ENCODE peak calls at places on chromosomes 3 and 15, in five cellular contexts. One of them, this sample, is unnamed.

GRCh38 chr3:26653811-26654379 is 31.3 kb downstream of the LRRC3B start:
- DNase-seq in KBM-7: no peak
- DNase-seq in CD8-positive, alpha-beta T cell: no peak
- DNase-seq in HFF-Myc: no peak
- DNase-seq in transverse colon: no peak
- DNase-seq in this sample: no peak

GRCh38 chr15:78739206-78739605 is 72.1 kb downstream of the ADAMTS7 start:
- DNase-seq in KBM-7: no peak
- DNase-seq in CD8-positive, alpha-beta T cell: no peak
- DNase-seq in HFF-Myc: no peak
- DNase-seq in transverse colon: peak
- DNase-seq in this sample: no peak

GRCh38 chr15:42050484-42051255 is 29.8 kb upstream of the PLA2G4E start:
- DNase-seq in KBM-7: no peak
- DNase-seq in CD8-positive, alpha-beta T cell: no peak
- DNase-seq in HFF-Myc: no peak
- DNase-seq in transverse colon: no peak
- DNase-seq in this sample: no peak

GRCh38 chr15:62469478-62469873 is 304.4 kb upstream of the C2CD4B start:
- DNase-seq in KBM-7: no peak
- DNase-seq in CD8-positive, alpha-beta T cell: no peak
- DNase-seq in HFF-Myc: no peak
- DNase-seq in transverse colon: no peak
- DNase-seq in this sample: no peak

GRCh38 chr3:30081904-30082303 is 524.5 kb upstream of the TGFBR2 start:
- DNase-seq in KBM-7: no peak
- DNase-seq in CD8-positive, alpha-beta T cell: no peak
- DNase-seq in HFF-Myc: no peak
- DNase-seq in transverse colon: peak
- DNase-seq in this sample: peak

GRCh38 chr3:164190566-164190965 is 887.7 kb downstream of the SI start:
- DNase-seq in KBM-7: no peak
- DNase-seq in CD8-positive, alpha-beta T cell: no peak
- DNase-seq in HFF-Myc: no peak
- DNase-seq in transverse colon: no peak
- DNase-seq in this sample: no peak

GRCh38 chr15:69762373-69763148 is 309.9 kb downstream of the RPLP1 start:
- DNase-seq in KBM-7: peak
- DNase-seq in CD8-positive, alpha-beta T cell: no peak
- DNase-seq in HFF-Myc: no peak
- DNase-seq in transverse colon: no peak
- DNase-seq in this sample: no peak

GRCh38 chr15:87711011-87711410 is 545.5 kb downstream of the NTRK3 start:
- DNase-seq in KBM-7: no peak
- DNase-seq in CD8-positive, alpha-beta T cell: no peak
- DNase-seq in HFF-Myc: no peak
- DNase-seq in transverse colon: no peak
- DNase-seq in this sample: no peak

GRCh38 chr3:192947421-192947820 is 29.8 kb upstream of the MB21D2 start:
- DNase-seq in KBM-7: no peak
- DNase-seq in CD8-positive, alpha-beta T cell: no peak
- DNase-seq in HFF-Myc: no peak
- DNase-seq in transverse colon: no peak
- DNase-seq in this sample: no peak

GRCh38 chr3:120438971-120439370 is 11.8 kb downstream of the FSTL1 start:
- DNase-seq in KBM-7: no peak
- DNase-seq in CD8-positive, alpha-beta T cell: no peak
- DNase-seq in HFF-Myc: no peak
- DNase-seq in transverse colon: peak
- DNase-seq in this sample: peak

GRCh38 chr3:31502803-31503221 is 29.9 kb upstream of the STT3B start:
- DNase-seq in KBM-7: no peak
- DNase-seq in CD8-positive, alpha-beta T cell: no peak
- DNase-seq in HFF-Myc: no peak
- DNase-seq in transverse colon: no peak
- DNase-seq in this sample: no peak

GRCh38 chr15:44719293-44719999 is 8.1 kb downstream of the B2M start:
- DNase-seq in KBM-7: peak
- DNase-seq in CD8-positive, alpha-beta T cell: peak
- DNase-seq in HFF-Myc: no peak
- DNase-seq in transverse colon: no peak
- DNase-seq in this sample: no peak

GRCh38 chr3:13539285-13539625 is 9.7 kb upstream of the FBLN2 start:
- DNase-seq in KBM-7: no peak
- DNase-seq in CD8-positive, alpha-beta T cell: no peak
- DNase-seq in HFF-Myc: no peak
- DNase-seq in transverse colon: no peak
- DNase-seq in this sample: no peak

GRCh38 chr3:141933421-141934300 is 57.2 kb downstream of the ATP1B3 start:
- DNase-seq in KBM-7: peak
- DNase-seq in CD8-positive, alpha-beta T cell: no peak
- DNase-seq in HFF-Myc: no peak
- DNase-seq in transverse colon: no peak
- DNase-seq in this sample: no peak

GRCh38 chr3:197356275-197356674 is 57.9 kb upstream of the DLG1 start:
- DNase-seq in KBM-7: no peak
- DNase-seq in CD8-positive, alpha-beta T cell: no peak
- DNase-seq in HFF-Myc: no peak
- DNase-seq in transverse colon: peak
- DNase-seq in this sample: no peak

GRCh38 chr15:77831989-77832388 is 199.3 kb upstream of the LINGO1 start:
- DNase-seq in KBM-7: no peak
- DNase-seq in CD8-positive, alpha-beta T cell: no peak
- DNase-seq in HFF-Myc: no peak
- DNase-seq in transverse colon: no peak
- DNase-seq in this sample: no peak

GRCh38 chr3:29513236-29513635 is 232.4 kb downstream of the RBMS3 start:
- DNase-seq in KBM-7: no peak
- DNase-seq in CD8-positive, alpha-beta T cell: no peak
- DNase-seq in HFF-Myc: no peak
- DNase-seq in transverse colon: no peak
- DNase-seq in this sample: peak

GRCh38 chr3:71253169-71253568 is 330.4 kb downstream of the FOXP1 start:
- DNase-seq in KBM-7: no peak
- DNase-seq in CD8-positive, alpha-beta T cell: no peak
- DNase-seq in HFF-Myc: no peak
- DNase-seq in transverse colon: no peak
- DNase-seq in this sample: no peak

GRCh38 chr15:45640610-45641009 is 5.8 kb downstream of the SQOR start:
- DNase-seq in KBM-7: no peak
- DNase-seq in CD8-positive, alpha-beta T cell: no peak
- DNase-seq in HFF-Myc: peak
- DNase-seq in transverse colon: no peak
- DNase-seq in this sample: no peak

GRCh38 chr3:128844502-128844901 is 34.9 kb upstream of the ACAD9 start:
- DNase-seq in KBM-7: no peak
- DNase-seq in CD8-positive, alpha-beta T cell: no peak
- DNase-seq in HFF-Myc: no peak
- DNase-seq in transverse colon: no peak
- DNase-seq in this sample: no peak

GRCh38 chr15:46416544-46416943 is 781.7 kb downstream of the SQOR start:
- DNase-seq in KBM-7: no peak
- DNase-seq in CD8-positive, alpha-beta T cell: no peak
- DNase-seq in HFF-Myc: no peak
- DNase-seq in transverse colon: no peak
- DNase-seq in this sample: peak

GRCh38 chr15:42131826-42132806 is 24.3 kb downstream of the PLA2G4F start:
- DNase-seq in KBM-7: no peak
- DNase-seq in CD8-positive, alpha-beta T cell: no peak
- DNase-seq in HFF-Myc: no peak
- DNase-seq in transverse colon: no peak
- DNase-seq in this sample: no peak

GRCh38 chr3:12677616-12678015 is 13.7 kb upstream of the RAF1 start:
- DNase-seq in KBM-7: no peak
- DNase-seq in CD8-positive, alpha-beta T cell: no peak
- DNase-seq in HFF-Myc: no peak
- DNase-seq in transverse colon: no peak
- DNase-seq in this sample: no peak

This sample was measured in body of pancreas.